ENCODE peak calls at places on chromosome 5, in four cellular contexts. V is MM.1S, Y is neural progenitor cell, U is GM23248. O is an unnamed sample.

GRCh38 chr5:112979723-112980122 is 3.1 kb downstream of the DCP2 start:
- DNase-seq in V (no peak), Y (no peak), U (no peak), O (no peak)

GRCh38 chr5:67998709-67999251 is 216.8 kb upstream of the PIK3R1 start:
- DNase-seq in V (no peak), Y (no peak), U (peak), O (peak)

GRCh38 chr5:113081881-113082546 is 105.4 kb downstream of the DCP2 start:
- DNase-seq in U (peak), V (no peak), Y (no peak), O (peak)

GRCh38 chr5:52469835-52470234 is 317.9 kb upstream of the ITGA1 start:
- DNase-seq in Y (no peak), U (no peak), V (no peak), O (no peak)

GRCh38 chr5:149406203-149406978 is 27.3 kb upstream of the IL17B start:
- DNase-seq in Y (peak), V (no peak), U (peak), O (no peak)

GRCh38 chr5:15992918-15993317 is 186.7 kb downstream of the MARCHF11 start:
- DNase-seq in V (no peak), Y (no peak), U (peak), O (peak)

GRCh38 chr5:142438573-142438972 is 113.8 kb upstream of the SPRY4 start:
- DNase-seq in Y (no peak), V (no peak), U (peak), O (no peak)

GRCh38 chr5:160021818-160022446 is 13.0 kb downstream of the TTC1 start:
- DNase-seq in V (peak), U (peak), Y (peak), O (peak)

GRCh38 chr5:94856257-94856656 is 237.8 kb downstream of the SLF1 start:
- DNase-seq in V (no peak), Y (no peak), U (no peak), O (no peak)

GRCh38 chr5:164475339-164475977 is 970.0 kb downstream of the MAT2B start:
- DNase-seq in V (peak), Y (peak), U (peak), O (peak)

GRCh38 chr5:171845857-171846785 is 60.5 kb downstream of the SMIM23 start:
- DNase-seq in U (peak), V (no peak), Y (peak), O (peak)

GRCh38 chr5:74953601-74953960 is 87.4 kb upstream of the FAM169A start:
- DNase-seq in U (no peak), V (no peak), Y (no peak), O (no peak)

GRCh38 chr5:158812381-158812780 is 287.3 kb downstream of the EBF1 start:
- DNase-seq in V (no peak), Y (no peak), U (no peak), O (no peak)

GRCh38 chr5:55645304-55645703 is 66.8 kb downstream of the SLC38A9 start:
- DNase-seq in Y (no peak), U (peak), V (no peak), O (peak)

GRCh38 chr5:157335534-157336422 is 69.9 kb downstream of the CYFIP2 start:
- DNase-seq in U (peak), V (no peak), Y (no peak), O (peak)

GRCh38 chr5:141641634-141642278 is 5.0 kb downstream of the RELL2 start:
- DNase-seq in Y (no peak), V (peak), U (peak), O (peak)

GRCh38 chr5:138463335-138464017 is 1.8 kb upstream of the EGR1 start:
- DNase-seq in V (no peak), Y (peak), U (peak), O (no peak)

GRCh38 chr5:115522832-115523365 is 21.7 kb downstream of the FEM1C start:
- DNase-seq in Y (no peak), V (no peak), U (no peak), O (no peak)

GRCh38 chr5:16673241-16673998 is 56.6 kb upstream of the RETREG1 start:
- DNase-seq in U (no peak), V (no peak), Y (no peak), O (no peak)

GRCh38 chr5:177128551-177128976 is 5.0 kb upstream of the NSD1 start:
- DNase-seq in U (peak), Y (no peak), V (no peak), O (peak)

GRCh38 chr5:134552301-134552700 is 26.8 kb downstream of the JADE2 start:
- DNase-seq in Y (no peak), U (peak), V (no peak), O (peak)

GRCh38 chr5:33997331-33997983 is 10.4 kb downstream of the AMACR start:
- DNase-seq in V (peak), U (peak), Y (peak), O (peak)

GRCh38 chr5:34007116-34007674 is 655 bp downstream of the AMACR start:
- DNase-seq in U (peak), V (no peak), Y (peak), O (no peak)

GRCh38 chr5:100890514-100891008 is 12.5 kb downstream of the ST8SIA4 start:
- DNase-seq in Y (no peak), V (peak), U (peak), O (peak)

GRCh38 chr5:5650242-5650641 is 227.8 kb downstream of the ICE1 start:
- DNase-seq in Y (no peak), V (no peak), U (no peak), O (peak)

GRCh38 chr5:130333089-130333488 is 428.8 kb downstream of the CHSY3 start:
- DNase-seq in V (no peak), U (no peak), Y (no peak), O (peak)

GRCh38 chr5:177611446-177612214 is 11.7 kb downstream of the B4GALT7 start:
- DNase-seq in U (no peak), V (no peak), Y (no peak), O (no peak)

GRCh38 chr5:95901676-95902646 is 59.7 kb downstream of the ELL2 start:
- DNase-seq in V (no peak), Y (no peak), U (peak), O (peak)

GRCh38 chr5:135538261-135538660 is 2.5 kb upstream of the NEUROG1 start:
- DNase-seq in U (no peak), Y (no peak), V (no peak), O (no peak)

GRCh38 chr5:117118499-117118898 is 543.9 kb upstream of the SEMA6A start:
- DNase-seq in U (no peak), V (no peak), Y (no peak), O (no peak)

GRCh38 chr5:127275641-127276193 is 14.9 kb upstream of the MEGF10 start:
- DNase-seq in U (no peak), V (no peak), Y (no peak), O (no peak)

GRCh38 chr5:90983148-90983547 is 400.0 kb downstream of the ARRDC3 start:
- DNase-seq in V (no peak), U (peak), Y (no peak), O (peak)

GRCh38 chr5:116130471-116130870 is 45.6 kb downstream of the COMMD10 start:
- DNase-seq in U (peak), V (no peak), Y (no peak), O (peak)

GRCh38 chr5:175520321-175520720 is 42.0 kb downstream of the SFXN1 start:
- DNase-seq in V (no peak), Y (no peak), U (no peak), O (no peak)

GRCh38 chr5:101035425-101035824 is 132.3 kb upstream of the ST8SIA4 start:
- DNase-seq in Y (no peak), U (no peak), V (no peak), O (no peak)

GRCh38 chr5:175748650-175749049 is 90.8 kb downstream of the HRH2 start:
- DNase-seq in Y (no peak), V (no peak), U (no peak), O (no peak)

GRCh38 chr5:79399046-79399445 is 114.9 kb downstream of the HOMER1 start:
- DNase-seq in U (peak), Y (no peak), V (no peak), O (no peak)

GRCh38 chr5:40413747-40414146 is 266.0 kb upstream of the PTGER4 start:
- DNase-seq in Y (no peak), V (no peak), U (peak), O (no peak)
- H3K27ac ChIP-seq in Y (no peak), V (no peak), U (no peak), O (no peak)

GRCh38 chr5:10562202-10563131 is 1.4 kb upstream of the ANKRD33B start:
- DNase-seq in V (no peak), Y (no peak), U (no peak), O (no peak)
- TF ChIP-seq EZH2 in V (no peak), Y (no peak), U (no peak), O (no peak)

DNA sequence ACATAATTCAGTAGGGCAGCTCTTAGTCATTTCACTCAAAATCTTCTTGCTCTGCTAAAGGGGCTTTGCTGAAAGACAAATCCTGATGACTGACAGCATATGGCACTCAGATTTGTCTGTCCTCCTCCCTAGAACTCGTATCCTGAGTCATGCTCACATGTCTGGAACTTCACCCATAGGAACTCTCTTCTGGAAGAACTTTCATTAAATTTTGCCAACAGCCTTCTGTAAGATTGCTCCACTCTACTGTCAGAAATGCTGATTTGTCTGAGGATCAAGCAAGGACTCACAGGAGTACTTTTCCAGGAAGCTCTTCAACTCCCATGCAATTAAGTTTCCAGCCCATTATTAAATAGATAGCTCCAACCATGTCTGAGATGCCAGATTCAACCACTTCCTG is 59.8 kb upstream of the SNX2 start:
- DNase-seq in V (no peak), U (peak), Y (no peak), O (no peak)
- TF ChIP-seq EZH2phosphoT487 in V (no peak), U (no peak), Y (no peak), O (no peak)

GRCh38 chr5:147642666-147643065 is 132.8 kb upstream of the DPYSL3 start:
- DNase-seq in Y (no peak), U (no peak), V (no peak), O (peak)

GRCh38 chr5:147645172-147645571 is 135.3 kb upstream of the DPYSL3 start:
- DNase-seq in V (no peak), Y (no peak), U (no peak), O (no peak)

GRCh38 chr5:147643142-147643541 is 133.3 kb upstream of the DPYSL3 start:
- DNase-seq in U (peak), Y (no peak), V (no peak), O (no peak)

DNA sequence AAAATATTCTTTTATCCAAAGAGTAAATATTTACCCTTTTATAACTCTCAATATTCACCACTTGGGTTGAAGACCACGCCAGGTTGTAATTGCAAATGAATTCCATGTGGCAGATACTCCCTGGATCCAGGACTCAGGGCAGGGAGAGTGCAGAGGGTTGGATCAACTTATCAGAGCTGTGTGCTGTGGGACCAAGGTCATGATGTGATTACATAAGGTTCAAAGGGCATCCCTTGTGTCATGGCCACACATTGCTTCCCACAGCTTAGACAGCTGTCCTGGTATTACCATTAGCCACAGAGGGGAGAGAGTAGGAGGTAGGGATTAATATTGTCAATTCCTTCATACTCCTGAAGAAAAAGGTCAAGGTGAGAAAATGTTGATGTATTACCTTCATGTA is 133.9 kb downstream of the JAKMIP2 start:
- DNase-seq in V (no peak), U (no peak), Y (no peak), O (no peak)
- H3K27ac ChIP-seq in V (no peak), U (no peak), Y (no peak), O (no peak)

O was measured in PC-3.